ENCODE peak calls at places on chromosomes 16 and 17, in five cellular contexts. V is ovary, X is gastrocnemius medialis, J is fibroblast of lung, Y is psoas muscle. C is an unnamed sample. For H3K27me3 and H3K4me1, the result is how much of the 10 kb centered on the place peaks cover.

GRCh38 chr17:72110953-72111339 is 9.9 kb upstream of the SOX9 start:
- DNase-seq in Y (no peak), V (no peak), J (no peak), X (no peak), C (no peak)

GRCh38 chr16:54431041-54431996 is 144.7 kb upstream of the IRX3 start:
- DNase-seq in X (no peak), Y (no peak), V (no peak), J (peak), C (no peak)

GRCh38 chr17:30950189-30950588 is 20.6 kb upstream of the RNF135 start:
- DNase-seq in Y (peak), J (no peak), X (no peak), V (no peak), C (no peak)

GRCh38 chr17:27379863-27380533 is 76.2 kb upstream of the KSR1 start:
- DNase-seq in V (peak), Y (peak), X (peak), J (peak), C (no peak)

GRCh38 chr17:31060814-31061550 is 33.8 kb upstream of the NF1 start:
- DNase-seq in Y (no peak), X (no peak), J (no peak), V (no peak), C (no peak)

GRCh38 chr16:19908921-19909320 is 24.3 kb upstream of the GPRC5B start:
- DNase-seq in J (no peak), X (no peak), Y (no peak), V (no peak), C (no peak)

GRCh38 chr16:6091021-6091420 is 993.4 kb upstream of the EEF2KMT start:
- DNase-seq in X (no peak), J (no peak), Y (no peak), V (no peak), C (no peak)

GRCh38 chr16:82231021-82231787 is 61.2 kb upstream of the MPHOSPH6 start:
- DNase-seq in V (no peak), Y (no peak), J (no peak), X (no peak), C (no peak)

GRCh38 chr16:49858200-49859129 is 2.6 kb upstream of the ZNF423 start:
- DNase-seq in Y (peak), J (peak), X (no peak), V (peak), C (no peak)

GRCh38 chr16:23994615-23995014 is 158.8 kb downstream of the PRKCB start:
- DNase-seq in X (no peak), Y (no peak), V (no peak), J (no peak), C (no peak)

GRCh38 chr16:89373355-89374110 is 116.8 kb downstream of the ANKRD11 start:
- DNase-seq in X (peak), J (peak), V (peak), Y (peak), C (no peak)

GRCh38 chr16:5903797-5904196 is 806.2 kb upstream of the EEF2KMT start:
- DNase-seq in X (no peak), J (no peak), V (no peak), Y (no peak), C (no peak)

GRCh38 chr16:87203060-87203656 is 114.0 kb downstream of the C16orf95 start:
- DNase-seq in Y (peak), J (peak), X (no peak), V (peak), C (no peak)

GRCh38 chr16:87874639-87875472 is 5.5 kb upstream of the SLC7A5 start:
- DNase-seq in J (no peak), V (no peak), X (no peak), Y (no peak), C (no peak)

GRCh38 chr16:22077700-22078313 is 14.5 kb upstream of the VWA3A start:
- DNase-seq in X (no peak), V (peak), Y (peak), J (peak), C (peak)

GRCh38 chr17:75817571-75817970 is 26.6 kb downstream of the UNC13D start:
- DNase-seq in Y (peak), J (no peak), V (no peak), X (no peak), C (no peak)

GRCh38 chr16:18805257-18805773 is 4.0 kb upstream of the ARL6IP1 start:
- DNase-seq in X (no peak), V (no peak), J (no peak), Y (no peak), C (no peak)

GRCh38 chr17:20066253-20066652 is 57.1 kb downstream of the SPECC1 start:
- DNase-seq in J (peak), V (peak), X (no peak), Y (peak), C (no peak)

GRCh38 chr17:78693346-78694083 is 88.6 kb downstream of the CYTH1 start:
- DNase-seq in V (no peak), X (no peak), J (no peak), Y (no peak), C (no peak)

GRCh38 chr17:49901460-49902331 is 53.8 kb upstream of the TAC4 start:
- DNase-seq in J (no peak), V (no peak), Y (no peak), X (no peak), C (no peak)

GRCh38 chr17:66747561-66748275 is 87.2 kb upstream of the CACNG5 start:
- DNase-seq in Y (no peak), V (no peak), J (peak), X (no peak), C (no peak)

GRCh38 chr17:46823657-46824056 is 5.2 kb upstream of the WNT3 start:
- DNase-seq in V (no peak), Y (peak), J (no peak), X (no peak), C (no peak)
- H3K27me3 ChIP-seq in V (under half), Y (under half), J (under half), X (under half), C (under half)

DNA sequence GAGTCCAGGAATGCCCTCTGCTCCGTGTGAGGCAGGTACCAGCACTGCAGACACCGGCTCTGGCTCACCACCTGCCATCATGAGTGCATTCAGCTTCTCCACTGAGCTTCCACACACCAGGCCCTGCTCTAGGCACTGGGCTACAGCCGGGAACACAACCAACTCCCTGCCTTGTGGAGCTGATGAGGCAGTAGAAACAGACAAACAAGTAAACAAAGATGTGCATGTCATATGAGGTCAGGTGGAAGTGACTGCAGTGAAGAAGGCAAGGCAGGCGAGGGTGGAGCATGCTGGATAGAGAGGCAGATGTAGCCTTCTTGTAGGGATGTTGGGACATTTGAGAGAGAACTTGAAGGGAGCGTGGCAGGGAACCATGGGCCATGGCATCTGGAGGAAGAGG is 5.0 kb downstream of the NLRC5 start:
- DNase-seq in J (no peak), V (no peak), X (no peak), Y (no peak), C (no peak)
- H3K4me1 ChIP-seq in J (under half), V (under half), X (under half), Y (under half), C (half or more)

GRCh38 chr17:32741381-32741780 is 135.5 kb downstream of the MYO1D start:
- DNase-seq in X (no peak), V (no peak), Y (no peak), J (peak), C (no peak)
- H3K4me3 ChIP-seq in X (no peak), V (no peak), Y (no peak), J (no peak), C (no peak)

GRCh38 chr17:79792371-79792871 is 4.5 kb downstream of the CBX8 start:
- DNase-seq in Y (no peak), V (no peak), X (no peak), J (no peak), C (no peak)

GRCh38 chr17:79794659-79795511 is 2.0 kb downstream of the CBX8 start:
- DNase-seq in V (no peak), J (no peak), Y (no peak), X (no peak), C (no peak)

GRCh38 chr17:79792984-79793923 is 3.6 kb downstream of the CBX8 start:
- DNase-seq in V (no peak), X (no peak), J (peak), Y (no peak), C (no peak)

GRCh38 chr17:79795795-79796569 is 895 bp downstream of the CBX8 start:
- DNase-seq in J (no peak), X (no peak), Y (no peak), V (no peak), C (no peak)

GRCh38 chr17:79793924-79794304 is 3.0 kb downstream of the CBX8 start:
- DNase-seq in J (peak), X (no peak), V (no peak), Y (no peak), C (no peak)
- H3K27me3 ChIP-seq in J (under half), X (half or more), V (under half), Y (under half), C (under half)

GRCh38 chr17:56114469-56114868 is 38.8 kb upstream of the ANKFN1 start:
- DNase-seq in X (no peak), J (no peak), Y (no peak), V (no peak), C (no peak)

GRCh38 chr17:56112086-56112485 is 41.2 kb upstream of the ANKFN1 start:
- DNase-seq in Y (no peak), V (no peak), J (peak), X (no peak), C (no peak)

GRCh38 chr17:56109811-56110210 is 43.5 kb upstream of the ANKFN1 start:
- DNase-seq in J (no peak), X (no peak), Y (no peak), V (no peak), C (no peak)

GRCh38 chr17:56110463-56111138 is 42.7 kb upstream of the ANKFN1 start:
- DNase-seq in X (no peak), J (no peak), V (no peak), Y (no peak), C (no peak)

GRCh38 chr17:56108811-56109284 is 44.4 kb upstream of the ANKFN1 start:
- DNase-seq in V (no peak), Y (no peak), X (no peak), J (no peak), C (no peak)
- H3K4me1 ChIP-seq in V (under half), Y (under half), X (under half), J (under half), C (under half)

DNA sequence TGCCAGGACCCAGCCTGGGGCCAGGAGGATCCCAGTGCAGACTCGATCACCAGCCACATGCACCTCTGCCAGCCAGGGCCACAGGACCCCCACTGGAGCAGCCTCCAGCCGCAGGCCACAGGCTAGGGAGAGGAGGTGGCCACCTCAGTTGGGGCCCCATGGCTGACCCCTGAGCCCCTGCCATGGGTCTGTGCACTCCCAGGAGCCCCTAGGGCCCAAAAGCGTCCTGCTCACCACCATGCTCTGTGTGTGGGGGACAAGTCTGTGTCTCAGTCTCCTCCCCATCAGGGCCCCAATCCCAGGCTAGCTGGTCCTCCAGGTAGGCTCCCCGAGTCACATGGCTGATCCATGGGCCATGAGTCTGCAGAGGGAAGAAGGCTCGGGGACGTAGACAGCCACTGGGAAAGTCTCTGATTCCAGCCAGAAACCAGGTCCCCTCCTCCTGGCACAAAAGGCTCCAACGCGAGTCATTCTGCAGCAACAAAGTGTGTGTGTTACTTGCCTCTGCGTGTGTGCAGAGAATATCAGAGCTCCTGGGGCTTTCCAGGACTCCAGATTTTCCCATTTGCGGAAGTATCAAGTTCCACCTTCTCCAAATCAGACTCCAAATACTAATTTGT is 6.1 kb upstream of the PRSS8 start:
- DNase-seq in Y (peak), X (no peak), J (peak), V (no peak), C (no peak)
- H3K4me3 ChIP-seq in Y (peak), X (peak), J (peak), V (peak), C (peak)

DNA sequence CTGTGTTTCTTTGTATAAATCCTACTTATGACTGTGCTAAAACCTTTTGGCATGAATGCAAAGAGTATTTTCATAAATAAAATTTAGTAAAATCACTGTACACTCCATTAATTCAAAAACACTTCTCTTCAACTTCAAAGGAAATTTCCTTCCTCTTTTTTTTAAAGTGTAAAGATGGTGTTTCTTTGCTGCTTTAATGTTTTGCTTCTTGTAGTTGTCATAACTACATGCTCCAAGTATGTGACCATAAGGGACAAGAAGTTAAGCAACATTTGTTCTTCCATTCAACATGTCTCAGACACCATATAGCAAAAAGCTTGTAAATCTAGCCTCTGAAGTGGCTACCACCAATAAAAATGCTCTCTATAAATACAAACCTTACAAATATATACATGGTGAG is 71.8 kb downstream of the SKAP1 start:
- DNase-seq in Y (no peak), X (no peak), V (no peak), J (no peak), C (no peak)
- H3K27me3 ChIP-seq in Y (under half), X (under half), V (under half), J (under half), C (under half)

GRCh38 chr17:79833110-79833450 is 6.2 kb downstream of the CBX4 start:
- DNase-seq in J (no peak), V (no peak), X (no peak), Y (no peak), C (no peak)
- H3K4me1 ChIP-seq in J (under half), V (under half), X (under half), Y (under half), C (half or more)

C was measured in CD4-positive, CD25-positive, alpha-beta regulatory T cell.